ENCODE peak calls at places on chromosomes 13 and 19, in four cellular contexts. W is thoracic aorta, J is PC-3, I is testis. N is an unnamed sample.
A peak's percentile ranks its signal among the peaks of the same experiment; 100 is the strongest.

GRCh38 chr13:77832339-77833100 is 86.1 kb downstream of the EDNRB start:
- DNase-seq in I (no peak), W (no peak), J (no peak), N (peak; percentile 55)

GRCh38 chr13:46901721-46902120 is 4.9 kb upstream of the HTR2A start:
- DNase-seq in W (no peak), J (no peak), I (no peak), N (no peak)

GRCh38 chr13:99496322-99497142 is 4.7 kb upstream of the TM9SF2 start:
- DNase-seq in J (no peak), I (peak; percentile 94), W (peak; percentile 15), N (peak; percentile 40)

GRCh38 chr13:23460309-23460708 is 26.8 kb upstream of the SACS start:
- DNase-seq in W (no peak), I (no peak), J (no peak), N (no peak)

GRCh38 chr19:17216058-17216670 is 1.0 kb downstream of the USE1 start:
- DNase-seq in J (no peak), W (no peak), I (no peak), N (no peak)

GRCh38 chr13:29255567-29255966 is 339.9 kb downstream of the SLC7A1 start:
- DNase-seq in J (no peak), W (no peak), I (no peak), N (no peak)

GRCh38 chr13:37741536-37741935 is 128.0 kb downstream of the TRPC4 start:
- DNase-seq in J (no peak), I (no peak), W (no peak), N (no peak)

GRCh38 chr13:109666656-109667448 is 119.5 kb downstream of the IRS2 start:
- DNase-seq in J (peak; percentile 66), W (no peak), I (no peak), N (peak; percentile 51)

GRCh38 chr13:52399037-52399436 is 6.9 kb downstream of the THSD1 start:
- DNase-seq in J (no peak), I (no peak), W (no peak), N (no peak)

GRCh38 chr13:105847532-105848295 is 687.7 kb downstream of the EFNB2 start:
- DNase-seq in J (peak; percentile 50), I (no peak), W (no peak), N (peak; percentile 6)

GRCh38 chr13:60112771-60113170 is 51.0 kb downstream of the DIAPH3 start:
- DNase-seq in J (no peak), W (no peak), I (no peak), N (peak; percentile 56)

GRCh38 chr19:1400281-1401137 is 833 bp downstream of the GAMT start:
- DNase-seq in J (no peak), I (peak; percentile 93), W (no peak), N (peak; percentile 44)

GRCh38 chr19:49261602-49262001 is 63.4 kb downstream of the SLC6A16 start:
- DNase-seq in W (no peak), J (no peak), I (no peak), N (no peak)

GRCh38 chr19:44435441-44435840 is 12.8 kb downstream of the ZNF229 start:
- DNase-seq in I (no peak), J (peak; percentile 1), W (no peak), N (no peak)

GRCh38 chr13:32528358-32528757 is 10.2 kb downstream of the N4BP2L2 start:
- DNase-seq in J (no peak), W (no peak), I (no peak), N (no peak)

GRCh38 chr19:3224346-3225325 is at the start of gene CELF5:
- DNase-seq in W (no peak), J (peak; percentile 30), I (peak; percentile 46), N (peak; percentile 82)

GRCh38 chr13:94121686-94122085 is 357.8 kb downstream of the DCT start:
- DNase-seq in W (no peak), I (no peak), J (peak; percentile 32), N (peak; percentile 37)

GRCh38 chr19:45187421-45188100 is 9.0 kb downstream of the BLOC1S3 start:
- DNase-seq in J (peak; percentile 14), I (no peak), W (no peak), N (peak; percentile 25)

GRCh38 chr13:20387441-20387971 is 138.2 kb downstream of the CRYL1 start:
- DNase-seq in I (no peak), W (no peak), J (peak; percentile 95), N (no peak)

GRCh38 chr13:30850204-30850866 is 55.7 kb upstream of the MEDAG start:
- DNase-seq in I (no peak), W (no peak), J (no peak), N (no peak)

GRCh38 chr13:49821216-49821820 is 28.8 kb upstream of the KPNA3 start:
- DNase-seq in J (no peak), I (no peak), W (no peak), N (no peak)

GRCh38 chr13:20843177-20843576 is 59.4 kb downstream of the XPO4 start:
- DNase-seq in I (no peak), W (no peak), J (no peak), N (no peak)

GRCh38 chr19:55086730-55087541 is 11.3 kb downstream of the EPS8L1 start:
- DNase-seq in I (peak; percentile 93), W (peak; percentile 82), J (no peak), N (peak; percentile 94)

GRCh38 chr19:55087542-55087935 is 11.9 kb downstream of the EPS8L1 start:
- DNase-seq in W (no peak), I (no peak), J (no peak), N (no peak)

GRCh38 chr19:55088021-55088451 is 12.4 kb downstream of the EPS8L1 start:
- DNase-seq in I (no peak), W (no peak), J (no peak), N (no peak)

GRCh38 chr19:55084416-55084815 is 8.7 kb downstream of the EPS8L1 start:
- DNase-seq in W (no peak), I (no peak), J (no peak), N (no peak)

DNA sequence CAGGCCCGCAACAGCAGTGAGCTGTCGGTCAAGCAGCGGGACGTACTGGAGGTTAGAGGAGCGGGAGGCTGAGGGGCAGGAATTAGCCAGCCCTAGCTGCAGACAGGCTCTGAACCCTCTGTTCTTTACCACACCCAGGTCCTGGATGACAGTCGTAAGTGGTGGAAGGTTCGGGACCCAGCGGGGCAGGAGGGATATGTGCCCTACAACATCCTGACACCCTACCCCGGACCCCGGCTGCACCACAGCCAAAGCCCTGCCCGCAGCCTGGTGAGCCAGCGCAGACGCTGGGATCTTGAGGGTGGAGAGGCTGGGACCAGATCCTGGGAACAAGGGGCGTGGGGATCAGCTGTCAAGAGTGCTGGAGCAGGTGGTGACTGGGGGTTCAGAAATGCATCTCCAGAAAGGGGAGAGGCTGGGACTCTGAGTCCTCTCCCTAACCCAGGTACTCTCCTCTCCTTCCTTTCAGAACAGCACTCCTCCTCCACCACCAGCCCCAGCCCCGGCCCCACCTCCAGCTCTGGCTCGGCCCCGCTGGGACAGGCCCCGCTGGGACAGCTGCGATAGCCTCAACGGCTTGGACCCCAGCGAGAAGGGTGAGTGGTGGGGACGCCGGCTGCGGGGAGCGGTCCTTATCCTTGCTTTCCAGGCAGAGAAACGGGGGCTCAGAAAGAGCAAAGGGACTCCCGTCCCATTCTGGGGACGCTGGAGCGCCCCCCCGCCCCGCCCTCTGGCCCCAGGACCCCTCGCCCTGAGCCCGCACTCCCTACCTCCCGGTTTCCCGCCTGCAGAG is 10.4 kb downstream of the EPS8L1 start:
- DNase-seq in W (no peak), J (no peak), I (no peak), N (no peak)
- H3K27me3 ChIP-seq in W (peaks cover 15% of the 10 kb centered on the region), J (no peaks in the 10 kb centered on the region), I (no peaks in the 10 kb centered on the region), N (peaks cover 47% of the 10 kb centered on the region)

GRCh38 chr19:55376381-55376933 is at the start of gene TMEM190:
- DNase-seq in W (no peak), I (no peak), J (no peak), N (no peak)
- H3K4me1 ChIP-seq in W (no peaks in the 10 kb centered on the region), I (no peaks in the 10 kb centered on the region), J (peaks cover 30% of the 10 kb centered on the region), N (peaks cover 2% of the 10 kb centered on the region)

DNA sequence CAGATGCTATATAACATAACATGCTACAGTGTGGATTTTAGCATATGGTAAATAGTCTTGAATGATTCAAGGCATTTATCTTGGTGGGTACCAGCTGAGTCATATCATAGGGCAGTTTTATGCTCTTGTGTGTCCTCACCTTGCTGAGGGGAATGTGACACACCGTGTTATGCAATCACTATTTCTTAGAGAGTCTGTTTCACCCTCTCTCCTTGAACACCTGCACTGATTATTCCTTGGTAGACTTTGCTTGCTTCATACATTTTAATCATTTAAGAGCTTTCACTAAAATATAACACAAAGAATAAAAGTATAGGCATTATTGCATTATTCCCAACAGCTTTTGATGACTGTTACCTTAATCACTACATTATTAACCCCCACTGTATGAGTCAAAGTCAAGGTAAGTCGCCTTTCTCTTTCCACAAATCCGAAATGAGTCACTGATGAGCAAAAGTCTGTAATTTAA is 239.2 kb downstream of the DCLK1 start:
- DNase-seq in I (no peak), J (peak; percentile 87), W (no peak), N (peak; percentile 26)
- H3K4me3 ChIP-seq in I (no peak overlapping the region), J (peak overlapping the region; percentile 52), W (no peak overlapping the region), N (no peak overlapping the region)

GRCh38 chr19:9000933-9001332 is 9.3 kb downstream of the MUC16 start:
- DNase-seq in J (no peak), W (no peak), I (no peak), N (no peak)
- H3K27me3 ChIP-seq in J (no peaks in the 10 kb centered on the region), W (no peaks in the 10 kb centered on the region), I (no peaks in the 10 kb centered on the region), N (no peaks in the 10 kb centered on the region)

DNA sequence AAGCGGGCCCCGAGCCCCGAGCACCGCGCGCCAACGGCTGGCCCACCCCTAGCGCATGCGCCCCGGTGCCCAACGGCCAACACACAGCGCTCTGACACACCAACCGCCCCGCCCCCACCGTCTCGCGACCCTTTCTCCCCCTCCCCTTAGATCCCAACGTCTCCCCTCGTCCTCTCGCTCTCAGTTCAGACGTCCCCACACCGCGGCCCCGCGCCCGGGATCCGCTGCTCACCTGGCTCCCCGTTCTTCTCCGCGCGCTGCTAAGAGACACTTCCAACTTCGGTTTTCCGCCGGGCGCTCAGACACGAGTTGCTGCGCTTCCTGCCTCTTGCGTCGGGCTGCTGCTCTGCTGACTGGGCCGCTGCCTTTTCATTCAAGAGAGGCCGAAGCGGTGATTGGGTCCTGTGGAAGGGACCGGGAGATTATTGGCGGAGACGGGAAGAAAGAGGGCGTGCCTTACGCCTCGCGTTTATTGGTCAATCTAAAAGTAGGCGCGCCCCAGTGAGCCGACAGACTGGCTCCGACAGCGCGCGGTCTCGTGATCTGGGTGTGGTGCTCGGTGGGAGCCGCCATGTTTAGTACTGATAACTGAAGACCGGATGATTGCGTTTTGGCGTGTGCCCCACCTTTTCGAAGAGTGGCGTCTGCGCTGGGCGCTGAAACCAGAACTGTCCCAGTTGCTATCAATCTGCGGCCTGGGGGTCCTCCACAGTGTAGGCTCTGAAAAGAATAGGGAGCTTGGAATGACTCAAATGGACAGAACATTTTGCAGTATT is at the start of gene DDX39A:
- DNase-seq in W (peak; percentile 96), J (peak; percentile 100), I (peak; percentile 100), N (peak; percentile 100)
- H3K4me1 ChIP-seq in W (peaks cover 23% of the 10 kb centered on the region), J (peaks cover 23% of the 10 kb centered on the region), I (peaks cover 15% of the 10 kb centered on the region), N (peaks cover 24% of the 10 kb centered on the region)

DNA sequence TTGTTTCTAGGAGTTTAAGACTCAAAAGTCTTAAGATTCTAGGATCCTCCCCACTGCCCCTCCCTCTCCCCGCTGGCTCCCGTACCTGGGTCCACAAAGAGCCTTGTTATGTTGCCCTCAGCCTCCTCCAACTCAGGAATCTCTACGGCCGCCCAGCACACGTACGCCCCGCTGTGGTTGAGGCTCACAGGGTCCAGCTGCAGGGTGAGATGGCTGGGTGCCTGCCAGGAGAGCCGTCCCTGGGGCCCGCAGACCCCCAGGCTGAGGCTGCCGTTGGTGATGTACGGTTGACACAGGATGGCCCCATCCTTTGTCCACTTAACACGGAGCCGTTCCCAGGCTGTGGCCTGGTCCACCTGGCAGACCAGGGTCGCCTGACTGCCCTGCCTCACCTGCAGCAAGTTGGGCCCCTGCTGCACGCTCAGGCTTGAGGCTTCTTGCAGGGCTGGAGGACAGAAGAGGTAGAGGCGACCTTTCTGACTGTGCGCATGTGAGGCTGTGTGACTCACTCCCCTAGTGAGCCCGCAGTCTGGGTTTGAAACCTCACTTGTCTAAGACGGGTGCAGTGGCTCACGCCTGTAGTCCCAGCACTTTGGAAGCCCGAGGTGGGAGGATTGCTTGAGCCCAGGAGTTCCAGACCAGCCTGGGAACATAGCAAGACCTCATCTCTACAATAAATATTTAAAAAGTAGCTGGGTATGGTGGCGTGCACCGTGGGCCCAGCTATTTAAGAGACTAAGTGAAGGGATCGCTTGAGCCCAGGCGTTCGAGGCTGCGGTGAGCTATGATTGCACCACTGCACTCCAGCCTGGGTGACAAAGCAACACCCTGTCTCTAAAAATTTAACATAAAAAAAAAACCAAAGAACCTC is 4.1 kb downstream of the TMIGD2 start:
- DNase-seq in I (no peak), W (no peak), J (no peak), N (no peak)
- H3K4me3 ChIP-seq in I (no peak overlapping the region), W (no peak overlapping the region), J (no peak overlapping the region), N (no peak overlapping the region)